ENCODE peak calls at places on chromosomes 7 and 10, in eight cellular contexts. X is dorsolateral prefrontal cortex; J is neuronal stem cell; F is heart right ventricle; M is body of pancreas; V is CD8-positive, alpha-beta memory T cell; W is transverse colon; C is mammary epithelial cell. Y is an unnamed sample.

GRCh38 chr10:4546500-4546899 is 279.5 kb upstream of the AKR1E2 start:
- DNase-seq in X (no peak), J (no peak), F (no peak), M (no peak), V (no peak), W (no peak), C (peak), Y (no peak)

GRCh38 chr7:2824026-2824677 is 20.0 kb downstream of the GNA12 start:
- DNase-seq in X (no peak), J (no peak), F (no peak), M (no peak), V (no peak), W (no peak), C (no peak), Y (no peak)

GRCh38 chr7:132430863-132431822 is 145.1 kb downstream of the PLXNA4 start:
- DNase-seq in X (no peak), J (no peak), F (no peak), M (no peak), V (peak), W (peak), C (peak), Y (peak)

GRCh38 chr7:43781726-43782607 is 23.5 kb downstream of the BLVRA start:
- DNase-seq in X (no peak), J (no peak), F (no peak), M (no peak), V (no peak), W (no peak), C (peak), Y (no peak)

GRCh38 chr10:75788394-75789205 is 357.2 kb downstream of the LRMDA start:
- DNase-seq in X (no peak), J (no peak), F (no peak), M (no peak), V (no peak), W (no peak), C (no peak), Y (no peak)

GRCh38 chr10:99532687-99533495 is at the start of gene NKX2-3:
- DNase-seq in X (no peak), J (no peak), F (peak), M (peak), V (no peak), W (peak), C (no peak), Y (no peak)

GRCh38 chr7:22631730-22632129 is 95.3 kb upstream of the IL6 start:
- DNase-seq in X (no peak), J (no peak), F (no peak), M (no peak), V (no peak), W (no peak), C (no peak), Y (no peak)

GRCh38 chr10:17854044-17854652 is 45.0 kb downstream of the MRC1 start:
- DNase-seq in X (no peak), J (no peak), F (no peak), M (no peak), V (no peak), W (no peak), C (no peak), Y (no peak)

GRCh38 chr10:127485153-127485857 is 63.8 kb upstream of the NPS start:
- DNase-seq in X (no peak), J (no peak), F (no peak), M (peak), V (no peak), W (no peak), C (peak), Y (no peak)

GRCh38 chr7:7681191-7681935 is 37.0 kb downstream of the RPA3 start:
- DNase-seq in X (no peak), J (peak), F (no peak), M (peak), V (peak), W (peak), C (peak), Y (no peak)

GRCh38 chr7:69871213-69871885 is 273.1 kb downstream of the AUTS2 start:
- DNase-seq in X (no peak), J (no peak), F (no peak), M (no peak), V (no peak), W (no peak), C (peak), Y (no peak)

GRCh38 chr10:75492151-75492550 is 60.7 kb downstream of the LRMDA start:
- DNase-seq in X (no peak), J (no peak), F (no peak), M (no peak), V (no peak), W (no peak), C (no peak), Y (no peak)

GRCh38 chr10:115026041-115026779 is 67.0 kb upstream of the ATRNL1 start:
- DNase-seq in X (peak), J (no peak), F (no peak), M (no peak), V (no peak), W (no peak), C (no peak), Y (no peak)

GRCh38 chr10:104521901-104522827 is 118.9 kb upstream of the SORCS3 start:
- DNase-seq in X (peak), J (no peak), F (peak), M (no peak), V (no peak), W (no peak), C (no peak), Y (no peak)
- H3K27ac ChIP-seq in X (peak), J (no peak), F (no peak), M (no peak), V (no peak), W (no peak), C (no peak), Y (no peak)

DNA sequence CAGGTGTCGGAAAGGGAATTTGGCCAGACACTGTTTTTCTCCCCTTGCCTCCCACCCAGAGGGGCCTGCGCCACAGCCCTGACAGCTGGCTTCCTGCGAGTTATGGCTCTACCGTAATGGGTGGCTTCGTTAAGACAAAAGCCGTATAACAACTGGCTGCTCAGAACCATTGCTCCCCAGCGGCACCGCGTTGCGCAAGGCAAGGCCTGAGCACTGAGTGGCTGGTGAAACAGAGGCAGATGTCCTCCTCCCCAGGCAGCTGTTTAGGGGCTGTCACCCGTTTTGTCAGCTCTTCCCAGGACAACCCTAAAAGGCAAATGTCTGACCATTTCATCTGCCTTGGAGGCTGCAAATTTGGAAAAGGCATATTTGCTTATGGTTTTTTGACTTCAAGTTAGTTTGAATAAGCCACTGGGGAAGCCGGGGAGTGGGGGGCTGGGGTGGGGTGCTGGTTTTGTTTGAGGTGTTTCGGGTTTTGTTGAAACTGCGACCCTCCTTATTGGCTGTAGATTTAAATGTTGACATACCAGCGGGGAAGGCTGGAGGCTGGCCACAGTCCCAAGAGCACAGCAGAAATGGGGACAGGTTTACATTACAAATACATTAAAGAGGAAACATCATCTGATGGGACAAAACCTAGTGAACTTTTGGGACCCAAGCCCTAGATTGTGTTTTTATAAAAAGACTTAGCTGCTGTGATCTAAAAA is 681 bp upstream of the SPOCK2 start:
- DNase-seq in X (peak), J (no peak), F (peak), M (no peak), V (peak), W (no peak), C (no peak), Y (peak)
- H3K4me3 ChIP-seq in X (peak), J (peak), F (peak), M (no peak), V (peak), W (no peak), C (no peak), Y (peak)

GRCh38 chr10:96576277-96576980 is 10.4 kb downstream of the TM9SF3 start:
- DNase-seq in X (no peak), J (no peak), F (no peak), M (no peak), V (no peak), W (no peak), C (no peak), Y (no peak)
- H3K27ac ChIP-seq in X (no peak), J (no peak), F (no peak), M (peak), V (no peak), W (peak), C (no peak), Y (no peak)

GRCh38 chr7:74084722-74085578 is 1.3 kb downstream of the LIMK1 start:
- DNase-seq in X (no peak), J (no peak), F (no peak), M (no peak), V (no peak), W (no peak), C (no peak), Y (no peak)
- H3K4me3 ChIP-seq in X (peak), J (peak), F (peak), M (no peak), V (peak), W (no peak), C (peak), Y (peak)

GRCh38 chr7:73882060-73882428 is 21.1 kb downstream of the TMEM270 start:
- DNase-seq in X (no peak), J (no peak), F (no peak), M (no peak), V (no peak), W (no peak), C (no peak), Y (no peak)

GRCh38 chr7:73887762-73888161 is 26.8 kb downstream of the TMEM270 start:
- DNase-seq in X (no peak), J (no peak), F (no peak), M (no peak), V (no peak), W (no peak), C (no peak), Y (no peak)

GRCh38 chr7:73890541-73891147 is 29.7 kb downstream of the TMEM270 start:
- DNase-seq in X (no peak), J (no peak), F (no peak), M (no peak), V (no peak), W (no peak), C (no peak), Y (no peak)

GRCh38 chr7:73885433-73885974 is 24.5 kb downstream of the TMEM270 start:
- DNase-seq in X (no peak), J (no peak), F (no peak), M (no peak), V (no peak), W (no peak), C (no peak), Y (no peak)

DNA sequence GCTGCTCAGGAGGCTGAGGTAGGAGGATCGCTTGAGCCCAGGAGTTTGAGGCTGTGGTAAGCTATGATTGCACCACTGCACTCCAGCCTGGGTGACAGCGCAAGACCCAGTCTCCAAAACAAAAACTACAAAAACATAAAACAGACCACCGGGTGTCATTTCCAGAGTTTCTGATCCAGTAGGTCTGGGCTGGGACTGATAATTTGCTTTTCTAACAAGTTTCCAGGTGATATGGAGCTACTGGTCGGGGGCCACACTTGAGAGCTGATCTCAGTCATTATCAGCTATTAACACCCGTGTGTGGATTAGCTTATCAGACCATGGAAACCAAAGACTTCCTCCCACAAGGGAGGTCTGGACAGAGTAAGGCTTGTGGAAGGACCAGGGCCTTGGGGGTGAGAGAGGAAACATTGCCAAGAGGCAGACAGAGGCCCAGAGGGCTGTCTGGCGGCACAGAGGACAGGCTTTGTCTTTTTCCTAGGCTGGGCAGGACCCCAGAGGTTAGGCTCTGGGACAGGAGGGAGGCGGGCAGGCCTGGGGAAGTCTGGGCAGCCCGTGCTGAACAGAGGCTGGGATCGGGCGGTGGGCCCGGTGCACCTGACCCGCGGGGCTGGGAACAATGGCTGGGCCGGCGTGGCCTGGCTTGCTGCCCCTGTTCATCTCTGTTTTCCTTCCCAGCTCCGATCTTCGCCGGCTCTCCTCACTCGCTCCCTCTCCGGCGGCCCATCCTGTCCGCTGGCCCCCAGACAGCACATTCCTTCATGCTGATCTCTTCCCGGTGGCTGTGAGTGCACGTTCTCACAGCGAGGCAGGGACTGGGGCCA is 25.2 kb downstream of the TMEM270 start:
- DNase-seq in X (peak), J (no peak), F (peak), M (no peak), V (no peak), W (peak), C (no peak), Y (peak)
- H3K27ac ChIP-seq in X (peak), J (no peak), F (peak), M (peak), V (no peak), W (peak), C (no peak), Y (peak)

GRCh38 chr10:5942001-5942400 is 35.3 kb downstream of the IL15RA start:
- DNase-seq in X (no peak), J (no peak), F (no peak), M (no peak), V (no peak), W (no peak), C (no peak), Y (no peak)
- H3K4me3 ChIP-seq in X (no peak), J (no peak), F (no peak), M (no peak), V (no peak), W (no peak), C (no peak), Y (no peak)

DNA sequence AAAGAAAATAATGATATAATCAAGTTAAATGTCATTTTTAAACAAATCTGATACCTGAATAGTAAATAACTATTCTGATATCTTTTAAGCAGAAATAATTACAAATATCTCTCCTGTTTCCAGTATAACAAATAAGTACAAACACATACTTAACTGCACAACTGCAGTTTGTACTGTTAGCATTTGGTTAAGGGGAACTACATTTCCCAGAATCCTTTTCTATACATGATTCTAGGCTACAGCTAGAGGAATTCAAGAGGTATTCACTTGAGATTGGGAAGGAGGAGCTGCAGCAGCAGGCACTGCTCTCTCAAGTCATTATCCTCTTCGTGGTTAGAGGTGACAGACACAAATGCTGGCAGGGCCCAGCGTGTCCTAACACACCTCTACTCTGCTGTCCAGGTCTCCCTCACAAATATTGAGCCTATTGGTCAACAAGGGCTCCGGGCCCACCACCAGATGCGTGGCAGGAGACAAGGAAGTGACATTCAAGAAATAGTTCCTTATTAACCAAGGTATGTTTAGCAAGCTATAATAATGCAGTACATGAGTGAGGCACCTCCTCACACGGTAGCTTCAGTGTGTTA is 255.1 kb upstream of the MKLN1 start:
- DNase-seq in X (no peak), J (no peak), F (no peak), M (no peak), V (no peak), W (no peak), C (peak), Y (no peak)
- H3K27ac ChIP-seq in X (peak), J (no peak), F (peak), M (peak), V (no peak), W (peak), C (no peak), Y (peak)

DNA sequence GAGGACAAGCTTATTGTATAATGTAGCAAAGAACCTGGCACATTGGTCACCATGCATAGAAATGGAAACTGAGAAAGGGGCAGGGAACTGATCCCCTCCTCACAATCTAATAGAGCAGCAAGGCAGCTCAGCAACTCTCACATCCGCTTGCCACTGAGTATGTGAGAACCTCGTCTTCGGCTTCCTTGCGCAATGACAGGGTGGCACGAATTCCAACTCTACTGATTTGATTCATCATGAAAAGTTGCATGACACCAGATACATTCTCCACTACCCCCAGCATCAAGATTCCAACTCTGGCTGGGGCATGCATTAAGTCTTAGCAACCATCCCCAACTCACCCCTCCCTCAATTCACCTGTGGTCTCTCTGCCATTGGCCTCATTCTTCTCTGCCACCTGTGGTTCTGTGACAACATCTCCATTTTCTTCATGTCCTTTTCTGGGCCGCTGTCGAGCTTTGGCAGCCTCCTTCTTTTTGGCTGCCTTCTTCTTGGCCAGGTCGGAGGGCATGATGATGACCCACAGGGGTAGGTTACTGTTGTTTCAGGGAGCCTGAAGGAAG is 976 bp downstream of the ABCF2 start:
- DNase-seq in X (no peak), J (no peak), F (no peak), M (no peak), V (no peak), W (no peak), C (no peak), Y (no peak)
- H3K4me3 ChIP-seq in X (peak), J (peak), F (peak), M (no peak), V (peak), W (peak), C (peak), Y (peak)

DNA sequence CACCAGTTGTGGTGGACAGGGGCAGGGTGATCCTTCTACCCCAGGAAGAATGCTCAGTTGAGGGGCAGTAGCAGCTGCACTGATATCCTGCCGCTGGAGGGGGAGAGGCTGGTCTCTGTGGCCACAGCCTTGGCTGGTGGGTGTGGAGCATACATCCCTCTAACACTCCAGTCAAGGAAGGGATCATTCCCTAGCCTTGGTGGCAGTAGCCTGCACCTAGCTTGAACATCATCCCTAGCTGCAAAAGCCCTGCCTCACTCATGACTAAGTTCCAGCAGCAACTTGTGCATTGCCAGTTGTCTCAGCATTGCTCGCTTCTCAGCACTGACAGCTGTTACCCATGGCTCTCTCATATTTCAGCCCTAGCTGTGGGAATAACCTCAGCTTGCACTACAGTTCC is 688.9 kb upstream of the POT1 start:
- DNase-seq in X (no peak), J (no peak), F (no peak), M (no peak), V (no peak), W (no peak), C (no peak), Y (no peak)
- H3K27ac ChIP-seq in X (no peak), J (no peak), F (no peak), M (no peak), V (no peak), W (no peak), C (no peak), Y (no peak)